ENCODE peak calls at places on chromosomes 2 and 18, in four cellular contexts. W is SW 1271, Y is globus pallidus, T is adipocyte. Q is an unnamed sample.

GRCh38 chr2:176421291-176422050 is 152.2 kb downstream of the MTX2 start:
- DNase-seq in T (no peak), W (no peak), Y (no peak), Q (no peak)

GRCh38 chr2:208179028-208179609 is 10.7 kb downstream of the C2orf80 start:
- DNase-seq in T (no peak), Y (no peak), W (no peak), Q (no peak)

GRCh38 chr2:226475650-226476049 is 324.0 kb downstream of the IRS1 start:
- DNase-seq in W (peak), T (peak), Y (no peak), Q (peak)

GRCh38 chr2:242085941-242086621 is 216.6 kb downstream of the RTP5 start:
- DNase-seq in T (peak), W (no peak), Y (peak), Q (peak)

GRCh38 chr2:229752970-229753729 is 38.8 kb upstream of the DNER start:
- DNase-seq in T (no peak), W (no peak), Y (no peak), Q (no peak)

GRCh38 chr2:146701183-146701582 is 1143.6 kb upstream of the ACVR2A start:
- DNase-seq in W (no peak), Y (no peak), T (no peak), Q (no peak)

GRCh38 chr2:38260469-38260868 is 116.6 kb downstream of the ATL2 start:
- DNase-seq in W (no peak), Y (no peak), T (no peak), Q (no peak)

GRCh38 chr2:21333694-21334093 is 209.9 kb downstream of the TDRD15 start:
- DNase-seq in W (no peak), Y (no peak), T (no peak), Q (no peak)

GRCh38 chr2:156399224-156399949 is 36.8 kb upstream of the GPD2 start:
- DNase-seq in Y (peak), W (no peak), T (peak), Q (peak)

GRCh38 chr2:168165985-168166901 is 81.2 kb downstream of the STK39 start:
- DNase-seq in T (no peak), Y (no peak), W (no peak), Q (no peak)

GRCh38 chr2:20596973-20597867 is 53.7 kb downstream of the HS1BP3 start:
- DNase-seq in T (no peak), Y (no peak), W (no peak), Q (peak)

GRCh38 chr18:42048150-42048549 is 93.1 kb downstream of the PIK3C3 start:
- DNase-seq in W (peak), T (peak), Y (no peak), Q (peak)

GRCh38 chr2:127721978-127722355 is 20.7 kb downstream of the SFT2D3 start:
- DNase-seq in T (no peak), W (no peak), Y (no peak), Q (no peak)

GRCh38 chr2:11397513-11397912 is 53.1 kb upstream of the ROCK2 start:
- DNase-seq in Y (no peak), W (no peak), T (peak), Q (no peak)

GRCh38 chr2:162118166-162119031 is 33.6 kb downstream of the GCG start:
- DNase-seq in T (peak), W (no peak), Y (no peak), Q (peak)

GRCh38 chr2:70340921-70341765 is 39.3 kb upstream of the FAM136A start:
- DNase-seq in Y (peak), T (peak), W (no peak), Q (no peak)

GRCh38 chr2:11050565-11050964 is 104.7 kb upstream of the SLC66A3 start:
- DNase-seq in T (no peak), Y (no peak), W (no peak), Q (no peak)

GRCh38 chr2:73896362-73897239 is 3.8 kb downstream of the ACTG2 start:
- DNase-seq in W (no peak), T (peak), Y (no peak), Q (peak)

GRCh38 chr18:72738136-72738535 is 129.7 kb downstream of the NETO1 start:
- DNase-seq in Y (no peak), W (no peak), T (no peak), Q (no peak)

GRCh38 chr2:8538531-8538930 is 143.3 kb upstream of the ID2 start:
- DNase-seq in T (no peak), Y (no peak), W (no peak), Q (no peak)

GRCh38 chr2:9984861-9985480 is 33.5 kb downstream of the GRHL1 start:
- DNase-seq in W (no peak), T (peak), Y (no peak), Q (peak)

GRCh38 chr18:53757346-53757745 is 467.1 kb downstream of the MBD2 start:
- DNase-seq in T (peak), Y (no peak), W (no peak), Q (peak)

GRCh38 chr2:136132840-136133570 is 15.1 kb upstream of the CXCR4 start:
- DNase-seq in Y (no peak), T (no peak), W (no peak), Q (no peak)

GRCh38 chr2:181426687-181427086 is 30.5 kb upstream of the ITGA4 start:
- DNase-seq in W (no peak), Y (no peak), T (no peak), Q (no peak)

GRCh38 chr18:10797882-10798281 is 272.1 kb downstream of the NAPG start:
- DNase-seq in T (no peak), W (no peak), Y (no peak), Q (no peak)

GRCh38 chr18:79760348-79760747 is 37.4 kb upstream of the KCNG2 start:
- DNase-seq in Y (no peak), T (no peak), W (no peak), Q (no peak)

GRCh38 chr2:98457045-98457696 is 12.5 kb downstream of the INPP4A start:
- DNase-seq in T (peak), Y (no peak), W (peak), Q (peak)